ENCODE peak calls at places on chromosomes 11 and 22, in four cellular contexts. R, M, W and O are unnamed samples.

GRCh38 chr22:24230911-24231656 is 13.8 kb downstream of the GGT5 start:
- DNase-seq in R (no peak), M (no peak), W (peak; percentile 48), O (no peak)

GRCh38 chr11:74720596-74721478 is 10.4 kb downstream of the CHRDL2 start:
- DNase-seq in R (no peak), M (peak; percentile 80), W (no peak), O (peak; percentile 78)

GRCh38 chr11:93737904-93738612 is 3.2 kb downstream of the TAF1D start:
- DNase-seq in R (no peak), M (no peak), W (no peak), O (peak; percentile 12)

GRCh38 chr22:44702479-44703219 is 645 bp downstream of the PRR5 start:
- DNase-seq in R (no peak), M (peak; percentile 46), W (peak; percentile 17), O (peak; percentile 84)

GRCh38 chr22:41862160-41862529 is 29.2 kb downstream of the SREBF2 start:
- DNase-seq in R (no peak), M (no peak), W (peak; percentile 26), O (peak; percentile 69)

GRCh38 chr22:39343259-39344045 is 6.3 kb upstream of the SYNGR1 start:
- DNase-seq in R (no peak), M (peak; percentile 54), W (peak; percentile 38), O (peak; percentile 65)

GRCh38 chr11:35236667-35237003 is 97.7 kb downstream of the CD44 start:
- DNase-seq in R (no peak), M (no peak), W (no peak), O (no peak)

GRCh38 chr11:113571531-113571930 is 96.3 kb upstream of the DRD2 start:
- DNase-seq in R (no peak), M (no peak), W (no peak), O (no peak)

GRCh38 chr11:131748146-131749050 is 378.0 kb downstream of the NTM start:
- DNase-seq in R (no peak), M (no peak), W (no peak), O (peak; percentile 68)

GRCh38 chr22:39214383-39215069 is 30.3 kb downstream of the PDGFB start:
- DNase-seq in R (peak; percentile 48), M (no peak), W (no peak), O (no peak)

GRCh38 chr11:42239102-42239501 is 779.6 kb upstream of the LRRC4C start:
- DNase-seq in R (no peak), M (no peak), W (no peak), O (peak; percentile 31)

GRCh38 chr11:64317325-64317960 is at the start of gene TRMT112:
- DNase-seq in R (peak; percentile 99), M (peak; percentile 98), W (peak; percentile 93), O (peak; percentile 97)

GRCh38 chr11:64312947-64313346 is 4.4 kb downstream of the TRMT112 start:
- DNase-seq in R (peak; percentile 86), M (no peak), W (no peak), O (no peak)

GRCh38 chr11:64313491-64314145 is 3.7 kb downstream of the TRMT112 start:
- DNase-seq in R (peak; percentile 93), M (no peak), W (no peak), O (no peak)

GRCh38 chr11:64314805-64315561 is 2.4 kb downstream of the TRMT112 start:
- DNase-seq in R (no peak), M (no peak), W (no peak), O (no peak)

GRCh38 chr11:64314146-64314804 is 3.1 kb downstream of the TRMT112 start:
- DNase-seq in R (no peak), M (no peak), W (no peak), O (no peak)
- TF ChIP-seq CTCF in R (no peak), M (no peak), W (no peak), O (peak; percentile 38)

DNA sequence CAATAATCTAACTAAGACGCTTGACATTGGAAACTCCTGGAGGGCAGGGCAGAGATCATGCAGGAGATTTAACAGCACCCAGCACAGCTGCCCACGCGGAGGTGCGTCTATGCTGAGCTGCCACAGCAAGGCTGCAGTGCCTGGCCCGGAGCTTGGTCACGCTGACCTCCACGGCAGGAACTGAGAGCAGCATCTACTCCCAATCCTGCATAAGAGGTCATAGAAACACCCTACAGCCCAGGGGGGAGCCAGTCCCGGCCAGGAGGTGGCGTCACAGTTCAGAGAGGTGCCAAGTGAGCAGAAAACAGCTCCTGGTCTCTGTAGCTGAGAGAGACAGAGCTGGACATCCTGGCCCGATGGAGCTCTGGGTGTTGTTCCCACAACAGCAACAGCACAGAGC is 121.1 kb upstream of the TMEM45B start:
- DNase-seq in R (no peak), M (no peak), W (no peak), O (no peak)
- TF ChIP-seq CTCF in R (no peak), M (no peak), W (no peak), O (no peak)

GRCh38 chr11:8913961-8914660 is 3.1 kb downstream of the AKIP1 start:
- DNase-seq in R (no peak), M (peak; percentile 25), W (peak; percentile 42), O (peak; percentile 74)
- TF ChIP-seq CTCF in R (no peak), M (peak; percentile 28), W (peak; percentile 71), O (peak; percentile 77)

GRCh38 chr11:107385361-107385982 is 72.2 kb downstream of the CWF19L2 start:
- DNase-seq in R (no peak), M (no peak), W (no peak), O (peak; percentile 6)

GRCh38 chr11:107387666-107388065 is 70.0 kb downstream of the CWF19L2 start:
- DNase-seq in R (no peak), M (no peak), W (no peak), O (no peak)

GRCh38 chr11:107384136-107384535 is 73.5 kb downstream of the CWF19L2 start:
- DNase-seq in R (no peak), M (no peak), W (no peak), O (no peak)
- TF ChIP-seq CTCF in R (no peak), M (no peak), W (no peak), O (no peak)

GRCh38 chr22:46656856-46657654 is 36.9 kb downstream of the GRAMD4 start:
- DNase-seq in R (no peak), M (no peak), W (no peak), O (no peak)
- TF ChIP-seq CTCF in R (no peak), M (no peak), W (no peak), O (no peak)

GRCh38 chr11:10566257-10566956 is 2.1 kb downstream of the LYVE1 start:
- DNase-seq in R (no peak), M (no peak), W (no peak), O (no peak)

GRCh38 chr11:10567466-10567865 is 999 bp downstream of the LYVE1 start:
- DNase-seq in R (no peak), M (no peak), W (no peak), O (no peak)

GRCh38 chr11:10565493-10565892 is 3.0 kb downstream of the LYVE1 start:
- DNase-seq in R (no peak), M (no peak), W (no peak), O (no peak)

GRCh38 chr11:10564030-10564429 is 4.4 kb downstream of the LYVE1 start:
- DNase-seq in R (no peak), M (no peak), W (no peak), O (no peak)

DNA sequence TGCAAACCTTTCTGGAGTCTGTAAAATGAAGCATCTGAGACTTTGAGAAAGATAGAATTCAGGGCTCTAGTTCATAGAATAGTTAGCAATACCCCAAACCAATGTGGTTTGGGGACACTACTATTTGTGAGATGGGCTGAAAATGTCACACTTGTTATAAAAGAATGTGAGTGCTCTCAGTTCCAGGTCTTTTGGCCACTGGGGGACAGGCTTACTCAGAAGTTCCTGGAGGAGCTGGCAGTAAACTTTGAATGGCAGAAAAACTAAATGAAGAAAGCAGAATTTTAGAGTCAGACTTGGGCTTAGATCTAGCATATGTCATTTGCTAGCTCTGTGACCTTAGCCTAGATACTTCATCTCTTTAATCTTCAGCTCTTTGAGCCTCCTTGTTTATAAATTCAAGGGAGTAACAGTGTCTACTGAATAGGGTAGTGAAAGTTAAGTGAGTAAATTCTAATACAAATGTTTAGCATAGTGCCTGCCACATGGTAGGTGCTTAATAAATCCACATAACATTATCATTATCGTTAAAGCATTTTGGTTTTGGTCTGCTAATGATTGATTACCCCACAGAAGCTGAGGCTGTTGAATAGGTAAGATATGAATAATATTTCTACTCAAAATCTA is 3.7 kb downstream of the LYVE1 start:
- DNase-seq in R (no peak), M (no peak), W (no peak), O (peak; percentile 41)
- TF ChIP-seq CTCF in R (no peak), M (no peak), W (no peak), O (peak; percentile 52)

GRCh38 chr11:4065601-4066377 is 28.8 kb upstream of the RRM1 start:
- DNase-seq in R (no peak), M (no peak), W (no peak), O (no peak)
- TF ChIP-seq CTCF in R (no peak), M (no peak), W (no peak), O (no peak)

DNA sequence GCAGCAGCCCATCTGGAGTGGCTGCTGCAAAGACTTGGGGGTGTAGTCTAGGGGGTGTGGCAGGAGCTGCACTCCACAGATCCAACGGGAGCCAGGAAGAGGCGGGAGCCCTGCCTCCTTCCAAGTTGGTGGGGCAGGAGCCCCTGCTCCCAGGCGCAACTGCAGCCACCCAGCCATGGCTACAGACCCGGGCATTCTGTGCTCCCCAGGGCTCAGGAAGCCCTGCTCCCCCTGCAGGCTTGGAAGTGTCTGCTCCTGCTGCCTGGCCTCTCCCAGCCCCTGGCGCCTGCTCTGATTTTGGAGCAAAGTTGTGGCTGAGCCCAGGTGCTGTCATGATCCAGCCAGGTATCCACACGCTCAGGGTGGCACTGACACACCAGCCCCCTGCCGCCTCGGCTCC is 58.5 kb downstream of the CCDC34 start:
- DNase-seq in R (no peak), M (no peak), W (no peak), O (no peak)
- TF ChIP-seq CTCF in R (no peak), M (no peak), W (no peak), O (no peak)

DNA sequence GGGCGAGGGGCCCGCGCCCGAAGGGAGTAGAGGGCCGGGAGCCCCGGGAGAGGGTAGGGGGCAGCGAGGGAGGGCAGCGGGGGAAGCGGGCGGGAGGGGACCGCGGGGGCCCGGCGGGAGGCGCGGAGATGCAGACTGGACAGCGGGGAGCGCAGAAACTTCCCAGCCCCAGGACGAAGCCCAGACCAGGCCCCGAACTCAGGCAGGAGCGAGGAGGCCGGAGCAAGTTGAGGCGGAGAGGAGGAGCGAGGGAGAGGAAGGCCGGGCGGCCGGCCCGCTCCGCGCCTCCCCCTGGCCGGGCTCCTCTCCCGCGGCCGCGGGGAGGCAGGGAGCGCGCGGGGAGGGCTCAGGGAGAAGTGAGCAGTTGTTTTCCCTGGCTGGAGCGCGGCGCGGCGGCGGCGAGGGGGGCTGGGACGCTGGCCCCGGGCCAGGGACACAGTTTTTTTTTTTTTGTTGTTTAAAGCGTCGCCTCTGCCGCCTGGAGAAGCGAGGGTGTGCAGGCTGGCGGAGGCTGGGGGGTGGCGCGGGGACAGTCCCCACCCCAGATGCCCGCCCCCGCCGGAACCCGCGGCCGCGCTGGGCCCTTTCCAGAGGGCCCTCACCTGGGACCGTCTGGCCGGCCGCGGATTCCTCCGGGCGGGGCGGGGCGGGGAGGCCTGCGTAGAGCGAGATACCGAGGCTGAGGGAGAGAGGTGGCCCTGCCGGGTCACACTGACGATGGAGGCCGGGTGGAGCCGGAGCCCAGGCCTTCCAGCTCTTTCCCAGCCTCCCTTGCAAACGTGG is at the start of gene LTBP3:
- DNase-seq in R (peak; percentile 93), M (peak; percentile 85), W (no peak), O (peak; percentile 76)
- TF ChIP-seq CTCF in R (no peak), M (no peak), W (no peak), O (no peak)